ENCODE peak calls at places on chromosomes 16 and 17, in eight cellular contexts. R, I, W, X, C, M, O and S are unnamed samples.

GRCh38 chr17:9115446-9116265 is 94.3 kb downstream of the NTN1 start:
- DNase-seq in R (no peak), I (peak; percentile 83), W (no peak), X (peak; percentile 44), C (no peak), M (peak; percentile 35), O (peak; percentile 97), S (peak; percentile 82)

GRCh38 chr16:73068546-73069401 is 20.8 kb upstream of the ZFHX3 start:
- DNase-seq in R (no peak), I (peak; percentile 93), W (peak; percentile 81), X (no peak), C (no peak), M (peak; percentile 92), O (peak; percentile 64), S (peak; percentile 78)

GRCh38 chr17:69637399-69638165 is 223.1 kb downstream of the MAP2K6 start:
- DNase-seq in R (no peak), I (no peak), W (no peak), X (no peak), C (no peak), M (no peak), O (no peak), S (no peak)

GRCh38 chr17:74211929-74212261 is 1.5 kb upstream of the TTYH2 start:
- DNase-seq in R (no peak), I (no peak), W (no peak), X (no peak), C (no peak), M (no peak), O (no peak), S (no peak)

GRCh38 chr16:30615358-30616076 is 5.3 kb upstream of the ZNF689 start:
- DNase-seq in R (peak; percentile 25), I (peak; percentile 70), W (peak; percentile 66), X (peak; percentile 45), C (peak; percentile 72), M (no peak), O (no peak), S (peak; percentile 75)

GRCh38 chr17:82117139-82118090 is 19.4 kb upstream of the FASN start:
- DNase-seq in R (no peak), I (no peak), W (no peak), X (no peak), C (no peak), M (no peak), O (no peak), S (no peak)

GRCh38 chr16:74186589-74186988 is 110.0 kb upstream of the PSMD7 start:
- DNase-seq in R (no peak), I (no peak), W (no peak), X (no peak), C (no peak), M (no peak), O (peak; percentile 68), S (no peak)

GRCh38 chr16:4518281-4518680 is 20.3 kb downstream of the CDIP1 start:
- DNase-seq in R (no peak), I (no peak), W (no peak), X (no peak), C (no peak), M (no peak), O (no peak), S (no peak)

GRCh38 chr17:40129498-40129897 is 7.7 kb downstream of the MSL1 start:
- DNase-seq in R (no peak), I (no peak), W (no peak), X (no peak), C (no peak), M (no peak), O (no peak), S (no peak)

GRCh38 chr16:75032655-75033054 is 33.8 kb downstream of the ZNRF1 start:
- DNase-seq in R (no peak), I (no peak), W (no peak), X (no peak), C (no peak), M (no peak), O (no peak), S (no peak)

GRCh38 chr16:13994239-13995106 is 74.5 kb downstream of the ERCC4 start:
- DNase-seq in R (no peak), I (peak; percentile 64), W (no peak), X (no peak), C (no peak), M (no peak), O (no peak), S (no peak)

GRCh38 chr17:5560361-5560988 is 23.8 kb downstream of the NLRP1 start:
- DNase-seq in R (no peak), I (no peak), W (no peak), X (no peak), C (no peak), M (no peak), O (no peak), S (no peak)

GRCh38 chr16:84045818-84046470 is 3.3 kb upstream of the SLC38A8 start:
- DNase-seq in R (no peak), I (peak; percentile 30), W (no peak), X (no peak), C (no peak), M (no peak), O (no peak), S (no peak)

GRCh38 chr17:57506253-57506911 is 238.7 kb downstream of the CCDC182 start:
- DNase-seq in R (no peak), I (no peak), W (no peak), X (no peak), C (no peak), M (no peak), O (no peak), S (no peak)

DNA sequence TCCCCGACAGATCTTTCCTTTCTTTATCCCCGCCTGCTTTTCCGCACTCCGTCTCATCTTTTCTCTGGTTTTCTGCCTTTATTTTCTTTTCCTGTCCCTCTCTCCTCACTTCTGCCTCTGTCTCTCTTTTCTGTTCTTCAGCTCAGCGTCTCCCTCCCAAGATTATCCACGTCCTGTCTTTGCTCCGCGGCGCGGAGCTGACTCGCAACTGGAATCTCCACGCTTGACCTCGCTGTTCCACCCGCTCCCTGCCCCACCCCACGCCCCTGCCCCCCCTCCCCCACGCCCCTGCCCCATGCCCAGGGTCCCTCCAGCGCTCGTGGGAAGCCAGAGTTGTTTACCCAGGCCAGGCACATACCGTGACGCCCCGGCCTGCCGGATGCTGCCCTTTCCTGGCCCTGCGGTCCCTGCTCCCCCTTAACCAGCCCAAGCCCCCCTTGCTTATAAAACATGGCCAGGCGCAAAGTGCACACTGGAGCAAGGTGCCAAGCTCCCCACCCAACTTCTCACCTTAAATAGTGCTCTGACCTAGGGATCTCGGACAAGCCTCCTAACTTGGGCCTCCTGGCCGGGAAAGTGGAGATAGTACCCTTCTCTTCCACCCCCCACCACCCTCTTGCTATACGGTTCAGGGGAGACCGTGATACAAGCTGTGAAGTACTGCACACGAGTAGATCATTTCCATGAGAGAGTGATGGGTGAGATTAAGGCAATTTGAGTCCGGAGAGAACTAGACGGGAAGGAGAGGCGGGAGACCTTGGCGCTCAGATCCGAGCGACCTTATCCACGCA is 4.7 kb upstream of the LHX1 start:
- DNase-seq in R (no peak), I (peak; percentile 41), W (no peak), X (no peak), C (no peak), M (no peak), O (no peak), S (no peak)
- H3K4me1 ChIP-seq in R (peaks cover 10% of the 10 kb centered on the region), I (peaks cover 44% of the 10 kb centered on the region), W (peaks cover 44% of the 10 kb centered on the region), X (peaks cover 33% of the 10 kb centered on the region), C (no peaks in the 10 kb centered on the region), M (peaks cover 3% of the 10 kb centered on the region), O (peaks cover 40% of the 10 kb centered on the region), S (peaks cover 18% of the 10 kb centered on the region)

DNA sequence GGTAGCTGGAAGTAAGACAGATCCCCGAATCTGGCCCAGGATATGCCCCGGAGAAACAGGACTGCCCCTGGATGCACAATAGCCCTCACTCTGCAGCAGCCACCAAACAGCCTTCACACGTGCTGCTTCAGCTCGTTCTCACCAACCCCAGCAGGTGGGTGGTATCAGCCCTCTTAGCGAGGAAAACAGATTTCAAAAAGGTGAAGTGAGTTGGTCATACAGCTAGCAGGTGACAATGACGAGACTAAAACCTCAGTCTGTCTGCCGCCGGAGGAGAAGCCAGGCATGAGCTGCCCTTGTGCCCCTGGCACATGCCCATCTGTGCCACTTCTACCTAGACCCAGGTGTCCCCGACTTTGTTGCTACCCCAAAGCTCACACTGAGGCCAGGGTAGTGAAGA is 92.4 kb downstream of the YPEL2 start:
- DNase-seq in R (no peak), I (no peak), W (no peak), X (no peak), C (no peak), M (no peak), O (no peak), S (no peak)
- H3K4me3 ChIP-seq in R (no peak overlapping the region), I (peak overlapping the region; percentile 56), W (no peak overlapping the region), X (no peak overlapping the region), C (no peak overlapping the region), M (no peak overlapping the region), O (no peak overlapping the region), S (no peak overlapping the region)

DNA sequence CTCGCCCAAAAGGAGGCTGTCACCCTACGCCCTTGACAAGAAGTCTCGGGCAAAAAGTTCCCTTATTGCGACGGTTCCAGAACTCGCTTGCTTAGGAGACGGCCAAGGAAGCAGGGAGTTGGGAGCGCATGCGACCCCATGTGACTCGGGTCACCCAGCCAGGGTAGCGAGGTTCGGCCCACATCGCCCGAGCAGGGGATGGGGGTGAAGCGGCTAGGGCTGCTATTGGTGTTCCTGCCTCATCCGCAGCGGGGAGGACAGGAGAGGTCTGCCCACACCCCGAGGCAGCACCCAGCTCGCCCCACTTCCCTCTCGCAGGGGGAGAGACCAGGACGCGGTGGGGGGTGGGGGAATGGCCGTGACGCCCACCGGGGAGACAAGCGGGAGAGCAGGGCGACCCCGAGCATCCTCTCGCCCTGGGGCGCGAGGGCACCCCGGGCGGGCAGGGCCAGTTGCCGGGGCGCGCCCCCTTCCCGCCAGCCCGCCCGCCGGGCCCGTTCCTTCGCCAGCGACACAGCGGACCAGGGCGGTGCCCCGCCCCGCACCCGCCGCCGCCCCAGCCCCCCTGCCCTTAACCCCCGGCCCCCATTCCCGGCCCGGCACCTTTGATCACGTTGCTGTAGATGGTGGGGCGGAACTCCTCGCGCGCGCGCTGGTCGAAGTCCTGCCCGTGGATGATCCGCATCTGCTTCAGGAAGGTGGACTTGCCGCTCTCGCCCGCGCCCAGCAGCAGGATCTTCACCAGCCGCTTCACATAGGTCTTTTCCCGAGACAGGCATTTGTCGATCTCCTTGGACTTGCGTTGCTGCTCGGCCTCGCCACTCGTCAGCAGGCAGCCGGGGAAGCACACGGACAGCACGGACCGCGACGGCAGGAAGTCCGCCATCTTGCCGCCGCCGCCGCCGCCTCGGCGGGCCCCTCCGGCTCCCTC is 567 bp downstream of the GNA13 start:
- DNase-seq in R (no peak), I (peak; percentile 87), W (peak; percentile 68), X (no peak), C (peak; percentile 57), M (peak; percentile 27), O (peak; percentile 67), S (peak; percentile 68)
- H3K4me1 ChIP-seq in R (peaks cover 14% of the 10 kb centered on the region), I (peaks cover 34% of the 10 kb centered on the region), W (peaks cover 7% of the 10 kb centered on the region), X (peaks cover 5% of the 10 kb centered on the region), C (peaks cover 48% of the 10 kb centered on the region), M (no peaks in the 10 kb centered on the region), O (peaks cover 24% of the 10 kb centered on the region), S (no peaks in the 10 kb centered on the region)

DNA sequence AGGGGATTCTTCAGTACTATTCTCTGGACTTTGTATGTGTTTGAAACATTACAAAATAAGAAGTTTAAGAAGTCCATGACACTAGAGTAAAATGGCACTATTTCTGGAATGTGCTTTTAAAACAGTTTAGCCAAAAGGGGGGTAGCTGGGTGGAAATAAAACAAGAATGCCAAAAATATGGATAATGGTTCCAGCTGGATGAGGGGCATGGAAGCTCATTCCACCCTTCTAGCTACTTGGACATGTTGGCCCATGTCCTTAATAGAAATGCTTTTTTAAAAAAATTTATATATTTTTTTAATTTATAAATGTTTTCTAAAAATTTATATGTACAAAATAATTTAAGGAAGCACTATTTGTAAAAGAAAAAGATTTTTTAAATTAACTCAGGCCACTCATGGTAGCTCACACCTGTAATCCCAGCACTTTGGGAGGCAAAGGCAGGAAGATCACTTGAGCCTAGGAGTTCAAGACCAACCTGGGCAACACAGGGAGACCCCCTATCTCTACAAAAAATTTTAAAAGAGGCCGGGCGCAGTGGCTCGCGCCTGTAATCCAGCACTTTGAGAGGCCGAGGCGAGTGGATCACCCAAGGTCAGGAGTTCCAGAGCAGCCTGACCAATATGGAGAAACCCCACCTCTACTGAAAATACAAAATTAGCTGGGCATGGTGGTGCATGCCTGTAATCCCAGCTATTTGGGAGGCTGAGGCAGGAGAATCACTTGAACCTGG is 12.8 kb downstream of the ZC3H7A start:
- DNase-seq in R (no peak), I (no peak), W (no peak), X (no peak), C (no peak), M (no peak), O (no peak), S (no peak)
- H3K4me3 ChIP-seq in R (no peak overlapping the region), I (peak overlapping the region; percentile 33), W (no peak overlapping the region), X (no peak overlapping the region), C (no peak overlapping the region), M (peak overlapping the region; percentile 38), O (no peak overlapping the region), S (no peak overlapping the region)